ENCODE peak calls at places on chromosomes 12 and 14, in ten cellular contexts. E, O, N, M, U, I, H, Z, J and P are unnamed samples.

GRCh38 chr12:89464974-89465592 is 59.5 kb downstream of the GALNT4 start:
- DNase-seq in I (no peak), J (no peak), H (no peak), Z (no peak), U (peak; percentile 16), E (no peak), N (no peak), M (no peak), O (no peak), P (no peak)

GRCh38 chr14:84453541-84453940 is 1076.4 kb upstream of the FLRT2 start:
- DNase-seq in O (no peak), Z (no peak), U (no peak), I (peak; percentile 54), M (no peak), J (no peak), E (no peak), H (no peak), N (no peak), P (no peak)

GRCh38 chr12:117025481-117026151 is 73.6 kb downstream of the TESC start:
- DNase-seq in E (peak; percentile 55), M (peak; percentile 56), I (peak; percentile 86), J (no peak), N (peak; percentile 69), O (peak; percentile 67), H (peak; percentile 72), Z (peak; percentile 71), U (peak; percentile 61), P (peak; percentile 73)

GRCh38 chr14:89185919-89186849 is 230.8 kb downstream of the FOXN3 start:
- DNase-seq in Z (no peak), M (no peak), I (peak; percentile 36), J (no peak), H (no peak), U (peak; percentile 88), O (peak; percentile 69), E (no peak), N (no peak), P (no peak)

GRCh38 chr12:132560421-132560830 is 50.0 kb downstream of the LRCOL1 start:
- DNase-seq in E (peak; percentile 46), U (no peak), I (peak; percentile 29), O (no peak), M (no peak), N (peak; percentile 47), Z (no peak), J (no peak), H (no peak), P (no peak)

GRCh38 chr14:32731249-32731648 is 207.4 kb upstream of the NPAS3 start:
- DNase-seq in H (no peak), E (no peak), O (no peak), N (no peak), Z (no peak), U (no peak), I (no peak), J (no peak), M (no peak), P (no peak)

GRCh38 chr12:7832059-7832696 is 40.5 kb downstream of the SLC2A14 start:
- DNase-seq in U (peak; percentile 71), O (no peak), E (no peak), J (no peak), N (peak; percentile 66), M (no peak), H (no peak), I (peak; percentile 69), Z (no peak), P (no peak)

GRCh38 chr12:130765186-130765659 is 49.1 kb upstream of the RIMBP2 start:
- DNase-seq in U (peak; percentile 15), Z (no peak), N (peak; percentile 48), H (no peak), M (no peak), I (peak; percentile 43), E (no peak), J (no peak), O (no peak), P (no peak)

GRCh38 chr12:78671295-78671694 is 193.3 kb upstream of the SYT1 start:
- DNase-seq in M (no peak), I (peak; percentile 91), Z (no peak), O (no peak), J (no peak), U (peak; percentile 96), H (no peak), N (no peak), E (no peak), P (no peak)

GRCh38 chr14:61492474-61492873 is 171.1 kb downstream of the PRKCH start:
- DNase-seq in N (peak; percentile 58), J (no peak), I (no peak), E (no peak), U (no peak), O (no peak), Z (no peak), H (no peak), M (no peak), P (no peak)

GRCh38 chr12:111636209-111636928 is 37.3 kb upstream of the ATXN2 start:
- DNase-seq in N (no peak), E (peak; percentile 23), O (peak; percentile 66), H (peak; percentile 60), Z (peak; percentile 89), J (no peak), U (peak; percentile 54), M (peak; percentile 47), I (peak; percentile 95), P (peak; percentile 78)

GRCh38 chr12:43401096-43401495 is 150.9 kb downstream of the ADAMTS20 start:
- DNase-seq in M (no peak), H (no peak), Z (no peak), N (no peak), J (no peak), O (no peak), I (no peak), U (no peak), E (no peak), P (no peak)

DNA sequence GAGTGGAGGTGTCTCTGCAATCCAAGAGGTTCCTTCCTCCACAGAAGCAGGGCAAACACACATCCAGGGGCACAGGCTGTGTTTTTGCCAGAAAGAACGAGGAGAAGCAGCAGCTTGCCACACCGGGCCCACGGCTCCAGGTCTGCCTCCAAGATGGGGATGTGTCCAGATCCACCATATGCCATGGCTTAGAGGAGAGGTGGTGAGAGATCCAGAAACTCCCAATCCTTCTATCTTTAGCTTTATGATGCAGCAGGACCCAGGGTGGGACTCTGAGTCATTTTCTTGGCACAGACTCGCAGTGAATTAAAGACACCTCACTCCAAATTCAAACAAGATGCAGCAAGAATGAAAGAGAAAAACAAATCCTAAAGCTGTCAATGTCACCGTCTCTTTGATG is 481.4 kb upstream of the TMEM132C start:
- DNase-seq in I (peak; percentile 88), H (no peak), M (no peak), O (no peak), N (no peak), E (no peak), U (no peak), J (no peak), Z (no peak), P (no peak)
- H3K4me3 ChIP-seq in I (no peak overlapping the region), H (no peak overlapping the region), M (no peak overlapping the region), O (no peak overlapping the region), N (no peak overlapping the region), E (no peak overlapping the region), U (no peak overlapping the region), J (no peak overlapping the region), Z (no peak overlapping the region), P (no peak overlapping the region)

DNA sequence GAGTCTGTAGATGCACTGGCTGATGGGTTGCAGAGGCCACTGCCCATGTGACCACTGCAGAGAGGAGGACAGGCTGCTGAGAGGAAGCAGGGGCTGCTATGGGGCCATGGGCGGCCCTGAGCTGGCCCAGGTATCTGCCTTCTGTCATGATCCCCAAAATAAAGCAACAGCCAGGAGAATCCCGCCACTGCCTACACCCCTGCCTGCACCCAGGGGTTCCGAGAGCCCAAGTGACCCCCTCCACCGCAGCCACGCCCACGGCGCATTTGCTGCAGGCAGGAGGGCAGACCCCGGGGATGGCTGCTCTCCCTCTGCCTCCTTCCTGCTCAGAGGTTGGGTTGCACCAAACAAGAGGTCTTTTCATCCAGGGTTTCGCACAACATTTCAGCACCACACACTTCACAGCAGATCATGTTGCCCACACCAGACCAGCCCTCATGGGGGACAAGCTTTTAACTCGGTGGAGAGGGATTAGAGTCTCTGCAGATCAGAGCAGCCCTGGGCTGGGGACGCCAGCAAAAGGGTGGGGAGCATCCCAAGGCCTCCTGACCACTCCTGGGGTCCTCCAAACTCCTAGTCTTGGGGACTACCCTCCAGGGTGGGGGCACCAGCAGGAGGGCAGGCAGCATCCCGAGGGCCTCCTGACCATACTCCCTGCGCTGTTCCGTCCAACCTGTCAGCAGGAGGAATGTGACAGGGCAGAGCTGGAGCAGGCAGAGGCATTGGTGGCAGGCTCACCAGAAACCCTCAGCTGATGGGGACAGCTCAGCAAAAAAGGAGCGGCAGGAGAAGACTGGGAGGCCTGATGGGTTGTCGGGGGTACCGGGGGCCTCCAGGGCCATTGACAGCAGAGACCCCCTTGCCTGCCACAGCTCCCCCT is 14.1 kb downstream of the CCDC85C start:
- DNase-seq in M (no peak), O (no peak), Z (no peak), H (no peak), J (no peak), E (no peak), N (no peak), U (no peak), I (no peak), P (no peak)
- H3K4me1 ChIP-seq in M (peaks cover 96% of the 10 kb centered on the region), O (peaks cover 22% of the 10 kb centered on the region), Z (peaks cover 16% of the 10 kb centered on the region), H (peaks cover 50% of the 10 kb centered on the region), J (peaks cover 12% of the 10 kb centered on the region), E (peaks cover 62% of the 10 kb centered on the region), N (peaks cover 10% of the 10 kb centered on the region), U (peaks cover 42% of the 10 kb centered on the region), I (no peaks in the 10 kb centered on the region), P (no peaks in the 10 kb centered on the region)

GRCh38 chr14:50148799-50149198 is 32.4 kb upstream of the VCPKMT start:
- DNase-seq in U (no peak), N (no peak), H (no peak), J (no peak), E (no peak), O (no peak), I (no peak), M (no peak), Z (no peak), P (no peak)
- H3K36me3 ChIP-seq in U (peaks cover 23% of the 10 kb centered on the region), N (peaks cover 6% of the 10 kb centered on the region), H (peaks cover 97% of the 10 kb centered on the region), J (no peaks in the 10 kb centered on the region), E (no peaks in the 10 kb centered on the region), O (no peaks in the 10 kb centered on the region), I (peaks cover 62% of the 10 kb centered on the region), M (peaks cover 92% of the 10 kb centered on the region), Z (no peaks in the 10 kb centered on the region), P (no peaks in the 10 kb centered on the region)

GRCh38 chr12:19183121-19183838 is 53.7 kb downstream of the PLEKHA5 start:
- DNase-seq in O (no peak), N (no peak), H (no peak), I (peak; percentile 59), J (no peak), M (no peak), Z (no peak), U (peak; percentile 37), E (no peak), P (no peak)

GRCh38 chr12:19189522-19189921 is 60.0 kb downstream of the PLEKHA5 start:
- DNase-seq in M (no peak), Z (no peak), J (no peak), E (no peak), O (no peak), N (no peak), I (no peak), U (peak; percentile 31), H (no peak), P (no peak)

GRCh38 chr12:19190292-19191031 is 60.9 kb downstream of the PLEKHA5 start:
- DNase-seq in U (peak; percentile 59), Z (no peak), E (no peak), O (no peak), H (no peak), I (peak; percentile 47), M (no peak), J (no peak), N (no peak), P (no peak)

GRCh38 chr12:19185262-19185929 is 55.9 kb downstream of the PLEKHA5 start:
- DNase-seq in E (no peak), H (no peak), O (no peak), Z (no peak), M (no peak), I (no peak), U (no peak), N (no peak), J (no peak), P (no peak)

GRCh38 chr12:19186722-19187661 is 57.5 kb downstream of the PLEKHA5 start:
- DNase-seq in U (peak; percentile 71), E (no peak), J (no peak), I (peak; percentile 85), M (no peak), Z (no peak), O (no peak), H (no peak), N (peak; percentile 52), P (no peak)
- H3K4me3 ChIP-seq in U (no peak overlapping the region), E (no peak overlapping the region), J (no peak overlapping the region), I (peak overlapping the region; percentile 34), M (no peak overlapping the region), Z (no peak overlapping the region), O (no peak overlapping the region), H (no peak overlapping the region), N (no peak overlapping the region), P (no peak overlapping the region)